ENCODE peak calls at places on chromosomes 12 and 14, in seven cellular contexts. L is D341Med; B is adrenal gland; C is fibroblast of mammary gland; S is CD4-positive, alpha-beta T cell; O is non-pigmented ciliary epithelial cell; Q is cortex of kidney. G is an unnamed sample.

GRCh38 chr12:56190695-56191155 is 1.4 kb upstream of the SMARCC2 start:
- DNase-seq in L (no peak), B (no peak), C (peak), S (no peak), O (no peak), Q (no peak), G (no peak)

GRCh38 chr14:75277000-75277795 is 1.4 kb upstream of the FOS start:
- DNase-seq in L (peak), B (peak), C (peak), S (peak), O (no peak), Q (no peak), G (peak)

GRCh38 chr14:74684444-74684843 is 28.4 kb downstream of the AREL1 start:
- DNase-seq in L (no peak), B (no peak), C (no peak), S (no peak), O (no peak), Q (no peak), G (no peak)

GRCh38 chr12:122813310-122813713 is 21.9 kb upstream of the HIP1R start:
- DNase-seq in L (no peak), B (no peak), C (no peak), S (no peak), O (no peak), Q (no peak), G (no peak)

GRCh38 chr12:65936529-65936911 is 112.2 kb downstream of the HMGA2 start:
- DNase-seq in L (no peak), B (no peak), C (no peak), S (no peak), O (no peak), Q (no peak), G (no peak)

GRCh38 chr14:85453401-85453800 is 76.5 kb upstream of the FLRT2 start:
- DNase-seq in L (no peak), B (no peak), C (no peak), S (no peak), O (no peak), Q (no peak), G (no peak)

GRCh38 chr14:27026097-27026496 is 428.3 kb upstream of the NOVA1 start:
- DNase-seq in L (no peak), B (no peak), C (no peak), S (no peak), O (no peak), Q (no peak), G (no peak)

GRCh38 chr14:25048170-25049126 is 1.5 kb downstream of the STXBP6 start:
- DNase-seq in L (no peak), B (no peak), C (peak), S (no peak), O (no peak), Q (no peak), G (no peak)

GRCh38 chr12:21459474-21459873 is 22.0 kb downstream of the PYROXD1 start:
- DNase-seq in L (no peak), B (no peak), C (no peak), S (no peak), O (no peak), Q (no peak), G (no peak)

GRCh38 chr12:2902287-2902880 is 11.7 kb downstream of the TULP3 start:
- DNase-seq in L (no peak), B (peak), C (peak), S (no peak), O (no peak), Q (no peak), G (no peak)

GRCh38 chr14:70268760-70269159 is 80.0 kb upstream of the SLC8A3 start:
- DNase-seq in L (no peak), B (no peak), C (no peak), S (no peak), O (no peak), Q (no peak), G (no peak)

G was measured in ascending aorta.